ENCODE peak calls at places on chromosomes 1 and 21, in six cellular contexts. S is transverse colon, X is ovary, U is body of pancreas, K is heart left ventricle, M is A549. F is an unnamed sample.

GRCh38 chr1:58391056-58391455 is 155.5 kb downstream of the OMA1 start:
- DNase-seq in S (no peak), X (no peak), U (no peak), K (peak; percentile 56), M (no peak), F (no peak)

GRCh38 chr21:33069994-33070811 is at the start of gene OLIG1:
- DNase-seq in S (no peak), X (no peak), U (peak; percentile 36), K (peak; percentile 65), M (peak; percentile 55), F (no peak)

GRCh38 chr1:25899792-25900191 is 6.4 kb downstream of the STMN1 start:
- DNase-seq in S (no peak), X (no peak), U (no peak), K (no peak), M (no peak), F (no peak)

GRCh38 chr1:180080439-180080838 is 74.2 kb upstream of the QSOX1 start:
- DNase-seq in S (no peak), X (no peak), U (no peak), K (no peak), M (no peak), F (no peak)

GRCh38 chr1:151156515-151156819 is at the start of gene TNFAIP8L2:
- DNase-seq in S (peak; percentile 74), X (no peak), U (peak; percentile 65), K (peak; percentile 61), M (no peak), F (peak; percentile 51)

GRCh38 chr1:191099696-191100095 is 622.0 kb upstream of the BRINP3 start:
- DNase-seq in S (no peak), X (no peak), U (no peak), K (no peak), M (no peak), F (no peak)

GRCh38 chr1:21124846-21125245 is 51.9 kb downstream of the EIF4G3 start:
- DNase-seq in S (no peak), X (no peak), U (no peak), K (no peak), M (no peak), F (no peak)

GRCh38 chr21:28781602-28782274 is 210.9 kb downstream of the LTN1 start:
- DNase-seq in S (no peak), X (no peak), U (no peak), K (no peak), M (no peak), F (no peak)

GRCh38 chr21:27429612-27430361 is 462.9 kb upstream of the ADAMTS5 start:
- DNase-seq in S (no peak), X (no peak), U (no peak), K (no peak), M (no peak), F (no peak)

GRCh38 chr1:24635195-24635843 is 7.8 kb upstream of the SRRM1 start:
- DNase-seq in S (no peak), X (no peak), U (peak; percentile 57), K (no peak), M (peak; percentile 60), F (no peak)

GRCh38 chr1:207811319-207811718 is 59.5 kb downstream of the CD46 start:
- DNase-seq in S (no peak), X (no peak), U (no peak), K (no peak), M (no peak), F (no peak)

GRCh38 chr1:2496087-2496622 is 20.1 kb downstream of the PLCH2 start:
- DNase-seq in S (peak; percentile 19), X (no peak), U (no peak), K (no peak), M (no peak), F (no peak)

GRCh38 chr1:97192872-97193572 is 471.4 kb downstream of the PTBP2 start:
- DNase-seq in S (no peak), X (no peak), U (peak; percentile 8), K (no peak), M (peak; percentile 5), F (no peak)

GRCh38 chr1:26626994-26627393 is 68.8 kb upstream of the ARID1A start:
- DNase-seq in S (no peak), X (no peak), U (no peak), K (no peak), M (no peak), F (peak; percentile 41)

GRCh38 chr1:233331676-233332519 is 4.4 kb downstream of the MAP3K21 start:
- DNase-seq in S (no peak), X (no peak), U (no peak), K (no peak), M (no peak), F (no peak)

GRCh38 chr1:246569248-246570238 is 3.3 kb downstream of the CNST start:
- DNase-seq in S (peak; percentile 44), X (no peak), U (no peak), K (no peak), M (no peak), F (no peak)

GRCh38 chr1:246565751-246566127 is 322 bp downstream of the TFB2M start:
- DNase-seq in S (no peak), X (no peak), U (peak; percentile 64), K (no peak), M (no peak), F (no peak)

GRCh38 chr1:246566128-246566807 is at the start of the genes CNST and TFB2M:
- DNase-seq in S (peak; percentile 98), X (peak; percentile 98), U (peak; percentile 98), K (peak; percentile 99), M (peak; percentile 94), F (peak; percentile 98)

GRCh38 chr1:246566808-246567154 is 525 bp downstream of the CNST start:
- DNase-seq in S (no peak), X (no peak), U (no peak), K (peak; percentile 63), M (peak; percentile 21), F (no peak)

GRCh38 chr1:246567258-246568235 is 1.3 kb downstream of the CNST start:
- DNase-seq in S (no peak), X (no peak), U (no peak), K (no peak), M (no peak), F (no peak)
- H3K27ac ChIP-seq in S (peak overlapping the region; percentile 98), X (peak overlapping the region; percentile 93), U (peak overlapping the region; percentile 93), K (peak overlapping the region; percentile 96), M (peak overlapping the region; percentile 77), F (peak overlapping the region; percentile 95)

DNA sequence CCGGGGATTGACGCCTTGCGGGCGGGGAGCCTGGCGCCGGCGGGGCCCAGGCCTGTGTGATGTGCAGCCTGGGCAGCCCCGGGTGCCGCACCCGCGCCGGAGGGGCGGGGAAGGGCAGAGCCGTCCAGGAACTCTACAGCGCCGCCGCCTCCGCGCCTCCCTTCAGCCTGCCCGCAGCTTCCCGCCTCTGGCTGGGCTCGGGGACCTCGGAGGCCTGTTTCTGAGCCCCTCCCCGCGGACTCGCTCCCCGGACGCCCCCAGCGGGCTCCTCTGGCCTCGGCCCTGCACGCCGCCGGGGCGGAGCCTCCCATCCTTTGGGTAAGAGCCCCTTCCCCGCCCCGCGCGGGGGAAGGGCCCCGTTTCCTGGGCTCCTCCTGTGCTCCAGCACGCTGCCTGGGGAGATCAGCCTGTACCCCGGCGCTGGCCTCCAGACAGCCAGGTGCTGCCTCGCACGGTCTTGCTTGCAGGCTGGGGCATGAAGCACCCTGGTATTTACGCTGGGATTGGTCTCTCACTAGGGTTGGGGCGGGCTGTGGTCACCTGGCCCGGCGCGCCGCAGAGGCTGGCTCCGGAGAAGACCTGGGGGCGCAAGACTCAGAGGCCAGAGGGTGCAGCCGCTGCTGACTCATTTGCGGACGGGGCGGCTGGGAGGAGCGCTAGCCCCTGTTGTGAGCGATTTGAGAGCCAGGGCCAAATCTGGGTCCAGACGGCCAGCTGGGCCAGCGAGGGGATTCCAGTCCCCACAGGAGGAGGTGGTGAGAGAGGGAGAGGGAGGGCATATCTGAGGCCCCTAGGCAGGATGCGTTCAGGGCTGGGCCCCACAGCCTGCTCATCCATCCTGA is 5.7 kb upstream of the ACOT11 start:
- DNase-seq in S (peak; percentile 87), X (peak; percentile 73), U (peak; percentile 71), K (peak; percentile 68), M (peak; percentile 55), F (peak; percentile 46)
- TF ChIP-seq POLR2A in S (peak; percentile 76), X (no peak), U (peak; percentile 36), K (no peak), M (peak; percentile 58), F (no peak)

DNA sequence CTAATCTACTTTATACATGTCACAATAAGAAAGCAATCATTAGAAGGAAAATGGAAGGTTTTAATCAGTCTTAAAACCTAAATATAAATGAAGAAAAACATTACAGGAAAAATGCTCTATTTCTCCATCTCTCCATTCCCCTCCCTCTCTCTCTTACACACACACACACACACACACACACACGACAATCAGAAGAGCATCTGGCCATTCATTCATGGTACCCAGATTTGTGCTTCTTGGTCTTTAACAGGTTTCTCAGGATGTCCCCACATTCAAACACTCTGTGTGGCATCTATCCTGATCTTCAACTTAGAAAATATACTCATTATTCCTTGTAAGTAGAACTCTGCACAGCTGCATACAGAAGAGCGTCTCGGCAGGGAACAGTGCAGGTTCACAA is 801 bp downstream of the LRRC40 start:
- DNase-seq in S (no peak), X (no peak), U (no peak), K (no peak), M (no peak), F (no peak)
- H3K4me1 ChIP-seq in S (peaks cover 25% of the 10 kb centered on the region), X (peaks cover 6% of the 10 kb centered on the region), U (peaks cover 29% of the 10 kb centered on the region), K (peaks cover 53% of the 10 kb centered on the region), M (peaks cover 13% of the 10 kb centered on the region), F (peaks cover 26% of the 10 kb centered on the region)

DNA sequence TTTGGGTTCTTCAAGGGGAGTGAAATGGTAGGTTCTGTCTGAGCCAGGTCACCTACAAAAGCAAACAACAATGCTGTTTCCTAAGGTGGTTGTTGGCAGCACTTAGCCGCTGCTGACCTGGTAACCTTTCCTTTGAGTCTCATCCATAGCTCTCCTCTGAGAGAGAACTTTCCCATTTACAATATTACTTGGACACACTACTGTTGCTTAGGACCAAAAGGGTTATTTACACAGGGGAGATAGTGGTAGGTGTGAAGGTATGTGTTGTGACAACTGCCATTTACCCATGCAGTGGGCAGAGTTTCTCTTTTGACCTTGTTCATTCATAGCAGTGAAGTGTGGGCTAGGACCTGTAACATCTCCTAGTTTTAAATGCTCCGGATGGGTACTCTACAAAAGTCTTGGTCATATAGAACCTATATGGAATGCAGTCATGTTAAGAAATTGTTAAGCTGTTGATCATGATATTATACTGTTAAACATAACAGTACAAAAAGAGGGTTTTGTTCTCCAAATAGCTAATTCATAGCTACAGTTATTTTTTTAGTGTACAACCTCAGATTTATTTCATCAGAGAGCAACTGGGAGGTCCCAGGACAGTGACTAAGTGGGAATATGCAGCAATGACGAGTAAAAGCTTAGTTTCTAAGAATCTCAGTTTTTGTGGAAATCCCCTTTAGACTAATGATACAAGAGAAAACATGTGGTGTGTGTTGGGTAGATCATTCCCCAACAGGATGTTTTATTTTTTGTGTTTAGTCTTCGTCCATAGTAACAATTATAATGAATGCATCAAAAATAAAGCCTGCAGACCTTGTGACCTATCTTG is 219.7 kb downstream of the NFIA start:
- DNase-seq in S (no peak), X (no peak), U (peak; percentile 43), K (peak; percentile 37), M (no peak), F (no peak)
- H3K27ac ChIP-seq in S (peak overlapping the region; percentile 32), X (no peak overlapping the region), U (peak overlapping the region; percentile 49), K (peak overlapping the region; percentile 47), M (peak overlapping the region; percentile 67), F (no peak overlapping the region)